ENCODE peak calls at places on chromosomes 16 and 17, in six cellular contexts. L is colonic mucosa, X is mammary epithelial cell, R is thoracic aorta, V is PC-3, H is left ventricle myocardium inferior. K is an unnamed sample. For H3K4me1, the result is how much of the 10 kb centered on the place peaks cover.

GRCh38 chr17:75024686-75025397 is 12.4 kb downstream of the MRPL58 start:
- DNase-seq in X (no peak), R (no peak), V (peak), L (no peak), H (no peak), K (no peak)

GRCh38 chr17:63381101-63381729 is 64.9 kb downstream of the CYB561 start:
- DNase-seq in R (no peak), V (no peak), X (no peak), L (no peak), H (no peak), K (no peak)

GRCh38 chr17:80712610-80713009 is 168.0 kb downstream of the RPTOR start:
- DNase-seq in H (no peak), V (no peak), L (no peak), X (no peak), R (no peak), K (no peak)

GRCh38 chr16:47928008-47928407 is 227.8 kb downstream of the ABCC12 start:
- DNase-seq in V (peak), R (no peak), H (no peak), X (no peak), L (no peak), K (peak)

GRCh38 chr17:27226611-27227234 is 67.2 kb upstream of the WSB1 start:
- DNase-seq in V (peak), L (no peak), R (no peak), X (peak), H (no peak), K (no peak)

GRCh38 chr17:75404223-75404738 is 1.2 kb downstream of the GRB2 start:
- DNase-seq in X (peak), L (peak), R (no peak), V (peak), H (peak), K (peak)

GRCh38 chr17:43134774-43135453 is 9.8 kb upstream of the BRCA1 start:
- DNase-seq in L (no peak), X (no peak), H (no peak), R (no peak), V (no peak), K (no peak)

GRCh38 chr16:5575846-5576245 is 478.3 kb upstream of the EEF2KMT start:
- DNase-seq in L (no peak), H (no peak), R (no peak), X (no peak), V (no peak), K (peak)

GRCh38 chr17:66304304-66305174 is 2.1 kb downstream of the PRKCA start:
- DNase-seq in H (no peak), R (no peak), V (peak), L (peak), X (peak), K (no peak)

GRCh38 chr16:85902366-85903155 is 3.6 kb downstream of the IRF8 start:
- DNase-seq in V (no peak), L (no peak), H (no peak), R (no peak), X (no peak), K (no peak)

GRCh38 chr16:27761816-27762215 is 211.9 kb downstream of the KATNIP start:
- DNase-seq in H (no peak), X (no peak), R (no peak), V (no peak), L (no peak), K (no peak)

GRCh38 chr16:56625943-56626654 is 518 bp downstream of the MT1E start:
- DNase-seq in R (peak), L (peak), X (no peak), H (peak), V (no peak), K (no peak)

GRCh38 chr16:359067-359763 is 6.7 kb upstream of the AXIN1 start:
- DNase-seq in H (no peak), R (no peak), V (no peak), X (no peak), L (no peak), K (peak)

GRCh38 chr17:48985436-48986245 is 11.5 kb upstream of the IGF2BP1 start:
- DNase-seq in X (no peak), V (peak), L (no peak), H (no peak), R (no peak), K (no peak)

GRCh38 chr17:60647705-60648104 is 29.9 kb upstream of the BCAS3 start:
- DNase-seq in X (no peak), R (no peak), V (no peak), L (no peak), H (no peak), K (no peak)

GRCh38 chr17:1562178-1562643 is 381 bp downstream of the PITPNA start:
- DNase-seq in L (peak), X (no peak), V (no peak), R (no peak), H (peak), K (peak)

GRCh38 chr17:48307814-48308411 is 122.1 kb downstream of the SKAP1 start:
- DNase-seq in R (no peak), L (peak), H (peak), X (peak), V (peak), K (no peak)

GRCh38 chr16:75038036-75038959 is 39.5 kb downstream of the ZNRF1 start:
- DNase-seq in R (no peak), V (no peak), L (no peak), X (no peak), H (no peak), K (no peak)

GRCh38 chr17:72977768-72978417 is 114.6 kb downstream of the SLC39A11 start:
- DNase-seq in L (no peak), H (no peak), V (peak), R (no peak), X (no peak), K (no peak)

GRCh38 chr17:63954402-63955063 is 18.2 kb downstream of the SCN4A start:
- DNase-seq in L (no peak), R (no peak), V (no peak), H (no peak), X (no peak), K (no peak)

GRCh38 chr17:74283371-74283673 is 9.3 kb downstream of the DNAI2 start:
- DNase-seq in H (no peak), V (no peak), R (no peak), L (no peak), X (no peak), K (no peak)

GRCh38 chr17:35127751-35128514 is 6.5 kb downstream of the FNDC8 start:
- DNase-seq in X (no peak), H (peak), R (no peak), L (no peak), V (no peak), K (no peak)

GRCh38 chr17:10018461-10018891 is 113.4 kb upstream of the RCVRN start:
- DNase-seq in R (no peak), L (no peak), H (no peak), V (no peak), X (no peak), K (no peak)

GRCh38 chr16:75075688-75076268 is 40.8 kb downstream of the LDHD start:
- DNase-seq in V (no peak), L (no peak), H (no peak), X (no peak), R (no peak), K (no peak)

GRCh38 chr16:15811778-15812750 is 44.8 kb downstream of the MYH11 start:
- DNase-seq in R (peak), X (peak), H (no peak), L (no peak), V (peak), K (no peak)

DNA sequence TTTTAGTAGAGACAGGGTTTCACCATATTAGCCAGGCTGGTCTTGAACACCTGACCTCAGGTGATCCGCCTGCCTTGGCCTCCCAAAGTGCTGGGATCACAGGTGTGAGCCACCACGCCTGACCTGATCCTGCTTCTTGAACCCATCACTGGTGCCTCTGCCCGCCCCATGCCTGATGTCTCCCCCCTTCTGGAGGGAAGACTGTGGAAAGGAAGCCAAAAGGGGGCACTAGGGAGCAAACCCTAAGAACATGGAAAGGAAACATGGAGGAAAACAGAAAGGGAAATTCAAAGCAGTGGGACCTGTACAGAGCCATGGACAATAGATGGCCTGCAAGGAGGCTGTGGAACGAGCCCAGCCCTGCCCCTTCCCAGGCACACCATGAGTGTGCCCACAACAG is 31.1 kb upstream of the FASN start:
- DNase-seq in L (no peak), X (no peak), H (no peak), R (no peak), V (no peak), K (no peak)
- TF ChIP-seq CTCF in L (no peak), X (no peak), H (no peak), R (no peak), V (peak), K (no peak)

GRCh38 chr16:57994361-57994760 is 6.1 kb downstream of the ZNF319 start:
- DNase-seq in L (no peak), H (no peak), V (no peak), R (no peak), X (no peak), K (no peak)

GRCh38 chr16:57994778-57995177 is 5.7 kb downstream of the ZNF319 start:
- DNase-seq in H (peak), X (peak), L (peak), V (peak), R (no peak), K (peak)

GRCh38 chr16:57992084-57992483 is 8.4 kb downstream of the ZNF319 start:
- DNase-seq in L (no peak), H (no peak), X (no peak), V (no peak), R (no peak), K (no peak)

GRCh38 chr16:57993897-57994296 is 6.6 kb downstream of the ZNF319 start:
- DNase-seq in H (no peak), X (no peak), V (no peak), R (no peak), L (no peak), K (no peak)

GRCh38 chr16:57993452-57993851 is 7.0 kb downstream of the ZNF319 start:
- DNase-seq in X (peak), L (no peak), V (no peak), R (no peak), H (no peak), K (no peak)
- H3K4me1 ChIP-seq in X (under half), L (under half), V (under half), R (under half), H (under half), K (under half)

GRCh38 chr16:89246383-89246902 is 28.9 kb downstream of the ZNF778 start:
- DNase-seq in L (no peak), R (no peak), H (no peak), X (no peak), V (no peak), K (no peak)

GRCh38 chr16:89242795-89243200 is 25.3 kb downstream of the ZNF778 start:
- DNase-seq in H (no peak), L (peak), R (no peak), X (no peak), V (no peak), K (no peak)

GRCh38 chr16:89241187-89242003 is 23.9 kb downstream of the ZNF778 start:
- DNase-seq in V (peak), L (peak), H (peak), R (peak), X (peak), K (peak)

GRCh38 chr16:89244754-89245153 is 27.3 kb downstream of the ZNF778 start:
- DNase-seq in L (no peak), V (no peak), X (no peak), R (no peak), H (no peak), K (peak)

DNA sequence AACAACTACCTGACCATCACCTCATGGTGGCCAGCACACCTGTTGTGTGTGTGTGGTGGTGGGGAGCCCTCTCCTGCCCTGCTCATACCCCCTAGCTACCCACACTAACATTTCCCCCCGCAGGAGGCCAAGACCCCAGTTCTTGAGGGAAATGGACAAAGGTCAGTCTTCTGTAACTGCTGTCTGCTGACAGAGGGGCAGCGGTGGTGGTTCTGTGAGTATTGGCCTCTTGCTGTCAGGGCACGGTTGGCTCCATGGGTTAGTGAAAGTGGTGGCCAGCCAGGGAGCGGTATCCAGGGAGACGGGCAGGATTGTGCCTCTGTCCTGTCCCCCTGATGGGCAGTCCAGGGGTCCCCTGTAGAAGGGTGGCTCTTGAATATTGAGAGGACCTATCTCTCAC is 26.2 kb downstream of the ZNF778 start:
- DNase-seq in V (no peak), X (no peak), L (no peak), R (no peak), H (no peak), K (no peak)
- TF ChIP-seq CTCF in V (no peak), X (no peak), L (no peak), R (no peak), H (no peak), K (no peak)

DNA sequence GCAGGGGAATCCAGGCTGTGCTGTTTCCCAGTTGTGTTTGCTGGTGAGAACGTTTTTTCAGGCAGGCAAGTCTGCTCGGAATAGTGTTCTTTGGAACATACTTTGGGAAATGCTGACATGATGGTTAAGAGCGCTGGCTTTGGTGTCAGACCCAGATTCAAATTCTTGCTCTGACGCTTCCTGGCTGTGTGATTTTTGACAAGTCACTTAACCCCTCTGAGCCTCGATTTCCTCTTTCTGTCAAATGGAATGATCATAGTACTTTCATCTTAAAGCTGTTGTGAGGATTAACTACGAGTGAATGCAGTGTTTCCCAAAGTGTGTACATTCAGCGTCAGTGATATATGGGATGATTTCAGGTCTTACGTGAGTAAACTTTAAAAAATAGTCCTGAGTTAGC is 4.8 kb downstream of the FBRS start:
- DNase-seq in H (no peak), L (no peak), V (no peak), X (no peak), R (no peak), K (no peak)
- H3K4me1 ChIP-seq in H (half or more), L (under half), V (under half), X (under half), R (under half), K (under half)

DNA sequence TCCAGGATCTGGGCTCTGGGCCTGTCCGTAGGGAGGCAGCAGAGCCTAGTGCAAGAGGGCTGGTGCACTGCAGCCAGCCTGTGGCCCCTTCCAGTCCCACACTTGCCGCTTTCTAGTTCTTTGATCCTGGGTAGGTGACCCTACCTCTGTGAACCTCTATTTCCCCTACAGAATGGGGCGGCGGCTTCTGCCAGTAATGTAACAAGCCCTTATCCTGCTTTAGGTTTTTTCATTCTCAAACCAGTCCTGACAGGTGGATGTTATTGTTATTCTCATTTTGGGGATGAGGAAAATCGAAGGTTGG is 744 bp downstream of the E4F1 start:
- DNase-seq in X (no peak), R (no peak), H (no peak), L (no peak), V (peak), K (no peak)
- TF ChIP-seq CTCF in X (no peak), R (no peak), H (no peak), L (no peak), V (no peak), K (no peak)

GRCh38 chr16:54976651-54977200 is 46.1 kb downstream of the IRX5 start:
- DNase-seq in H (no peak), V (no peak), X (no peak), R (no peak), L (no peak), K (no peak)
- H3K4me1 ChIP-seq in H (under half), V (under half), X (under half), R (under half), L (under half), K (under half)

DNA sequence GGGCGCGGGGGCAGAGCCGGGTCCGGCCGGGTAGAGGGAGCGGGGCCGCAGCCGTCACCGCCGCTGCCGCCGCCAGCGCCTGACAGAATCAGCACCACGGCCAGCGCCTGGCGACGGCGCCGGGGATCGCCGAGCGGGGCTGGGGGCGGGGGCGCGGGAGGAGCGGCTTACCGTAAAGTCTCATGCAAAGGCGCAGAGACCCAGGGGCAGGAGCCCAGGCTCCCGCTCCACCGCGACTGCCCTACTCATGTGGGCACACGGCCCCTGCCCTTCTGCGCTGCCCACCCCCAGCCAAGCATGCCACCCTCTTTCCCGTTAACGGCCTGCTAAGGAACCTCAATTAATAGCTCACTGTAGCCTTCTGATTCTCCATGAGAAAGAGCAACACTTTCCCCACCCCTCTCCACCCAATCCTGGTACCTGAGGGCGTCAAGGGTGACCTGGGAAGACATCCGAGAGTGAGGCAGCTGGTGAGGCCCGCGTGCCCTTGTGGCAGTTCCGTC is at the start of gene SEZ6:
- DNase-seq in X (peak), R (no peak), H (peak), V (peak), L (peak), K (no peak)
- TF ChIP-seq CTCF in X (no peak), R (peak), H (peak), V (no peak), L (no peak), K (no peak)

DNA sequence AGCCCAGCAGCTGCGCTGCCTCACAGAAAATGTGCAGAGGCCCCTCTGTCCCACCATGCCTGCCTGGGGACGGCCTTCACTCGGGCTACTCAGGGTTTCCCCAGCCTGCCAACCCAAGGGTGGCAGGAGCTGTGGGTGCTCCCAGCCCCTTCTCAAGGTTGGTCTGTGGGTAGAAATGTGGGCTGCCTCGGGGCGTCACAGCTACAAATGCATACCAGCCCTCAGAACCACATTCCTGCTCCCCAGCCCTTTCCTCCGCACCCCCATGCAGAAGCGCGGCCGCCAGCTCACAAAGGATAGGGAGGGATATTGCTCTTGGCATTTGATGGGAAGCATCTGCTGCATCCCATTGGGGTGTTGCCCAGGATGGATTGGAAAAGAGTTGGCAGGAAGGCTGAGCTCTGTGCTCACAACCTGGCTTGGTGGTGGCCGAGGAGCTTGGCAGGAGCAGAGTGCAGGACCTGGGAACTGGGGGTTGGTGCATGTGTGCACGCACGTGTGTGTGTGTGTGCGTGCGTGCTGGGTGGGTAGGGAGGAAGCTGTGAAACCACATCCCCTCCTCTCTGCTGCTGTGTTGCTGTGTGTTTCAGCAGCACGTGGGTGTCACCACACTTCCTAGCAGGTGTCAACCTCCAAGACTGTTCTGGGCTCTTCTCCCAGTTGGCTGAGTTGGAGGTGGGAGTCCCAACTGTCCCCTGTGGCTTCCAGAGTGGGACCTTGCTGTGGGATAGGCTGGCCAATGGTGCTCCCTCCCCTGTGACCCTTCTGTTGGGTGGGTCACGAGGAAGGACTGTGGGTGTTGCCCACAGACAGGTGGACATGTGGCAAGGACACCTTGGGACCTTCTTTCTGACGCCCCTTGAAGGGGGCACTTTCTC is 304.5 kb downstream of the SEC14L1 start:
- DNase-seq in V (no peak), L (peak), X (no peak), H (no peak), R (no peak), K (peak)
- H3K4me1 ChIP-seq in V (under half), L (under half), X (under half), H (half or more), R (under half), K (half or more)